ENCODE peak calls at places on chromosomes 6 and 20, in nine cellular contexts. V is fibroblast of pulmonary artery, Z is GM12865, H is endothelial cell of umbilical vein, M is tibial nerve, K is fibroblast of villous mesenchyme, U is GM06990, C is lower lobe of right lung, G is keratinocyte. O is an unnamed sample.

GRCh38 chr6:129370268-129370916 is 339.6 kb downstream of the ARHGAP18 start:
- DNase-seq in V (peak), Z (peak), H (peak), M (no peak), K (peak), U (no peak), C (no peak), G (no peak), O (peak)

GRCh38 chr20:20593447-20594170 is 118.8 kb downstream of the RALGAPA2 start:
- DNase-seq in V (peak), Z (peak), H (peak), M (no peak), K (peak), U (peak), C (peak), G (no peak), O (no peak)

GRCh38 chr20:12229891-12230290 is 312.2 kb downstream of the BTBD3 start:
- DNase-seq in V (no peak), Z (no peak), H (no peak), M (no peak), K (no peak), U (no peak), C (no peak), G (no peak), O (no peak)

GRCh38 chr6:53795254-53795701 is 473 bp downstream of the LRRC1 start:
- DNase-seq in V (no peak), Z (no peak), H (no peak), M (no peak), K (no peak), U (no peak), C (no peak), G (no peak), O (no peak)

GRCh38 chr6:106770081-106770480 is 140.7 kb downstream of the QRSL1 start:
- DNase-seq in V (no peak), Z (no peak), H (no peak), M (no peak), K (no peak), U (no peak), C (no peak), G (no peak), O (no peak)

GRCh38 chr6:113137411-113137810 is 719.7 kb upstream of the MARCKS start:
- DNase-seq in V (peak), Z (no peak), H (peak), M (no peak), K (peak), U (no peak), C (no peak), G (no peak), O (peak)

GRCh38 chr20:59566631-59567524 is 37.5 kb upstream of the PHACTR3 start:
- DNase-seq in V (no peak), Z (no peak), H (no peak), M (no peak), K (no peak), U (no peak), C (no peak), G (no peak), O (no peak)

GRCh38 chr6:134908906-134909516 is 40.9 kb downstream of the ALDH8A1 start:
- DNase-seq in V (peak), Z (no peak), H (peak), M (peak), K (peak), U (no peak), C (no peak), G (peak), O (no peak)

GRCh38 chr20:63854069-63854765 is 7.1 kb upstream of the ABHD16B start:
- DNase-seq in V (no peak), Z (peak), H (no peak), M (no peak), K (peak), U (peak), C (no peak), G (no peak), O (no peak)

GRCh38 chr6:31203345-31203979 is 33.0 kb upstream of the POU5F1 start:
- DNase-seq in V (peak), Z (peak), H (no peak), M (no peak), K (no peak), U (peak), C (no peak), G (peak), O (no peak)

GRCh38 chr6:26363882-26364825 is 844 bp upstream of the BTN3A2 start:
- DNase-seq in V (no peak), Z (no peak), H (no peak), M (no peak), K (peak), U (no peak), C (no peak), G (no peak), O (no peak)

GRCh38 chr6:150320450-150320849 is 48.4 kb upstream of the IYD start:
- DNase-seq in V (peak), Z (no peak), H (no peak), M (no peak), K (no peak), U (no peak), C (no peak), G (no peak), O (no peak)

GRCh38 chr6:115613488-115613887 is 447.2 kb downstream of the FRK start:
- DNase-seq in V (peak), Z (no peak), H (no peak), M (no peak), K (peak), U (no peak), C (no peak), G (no peak), O (no peak)

GRCh38 chr20:41645372-41645771 is 27.2 kb upstream of the CHD6 start:
- DNase-seq in V (no peak), Z (no peak), H (no peak), M (no peak), K (no peak), U (no peak), C (no peak), G (peak), O (no peak)

GRCh38 chr20:6636209-6637159 is 131.0 kb upstream of the BMP2 start:
- DNase-seq in V (peak), Z (peak), H (peak), M (no peak), K (peak), U (no peak), C (no peak), G (no peak), O (no peak)

GRCh38 chr6:40295251-40295949 is 291.8 kb downstream of the LRFN2 start:
- DNase-seq in V (no peak), Z (no peak), H (no peak), M (no peak), K (no peak), U (no peak), C (no peak), G (no peak), O (no peak)

DNA sequence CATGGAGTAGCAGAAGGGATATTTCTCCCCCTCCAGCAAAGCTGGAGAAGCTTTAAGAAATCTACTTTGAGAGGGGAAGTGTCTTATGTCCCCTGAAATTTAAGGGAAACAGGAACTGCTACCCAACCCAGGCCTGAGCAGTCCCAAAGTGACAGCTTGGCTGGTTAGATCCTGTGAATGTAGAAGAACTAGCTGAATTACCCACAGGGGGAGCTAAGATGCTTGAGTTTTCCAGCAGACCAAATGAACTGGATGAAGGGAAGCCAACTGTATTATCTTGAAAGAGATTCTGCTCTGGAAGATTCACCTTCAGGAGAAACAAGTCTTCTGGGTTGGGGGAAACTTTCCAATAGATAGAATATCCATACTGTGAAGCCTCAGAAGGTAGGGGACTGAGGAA is 303.3 kb upstream of the MMS22L start:
- DNase-seq in V (peak), Z (peak), H (no peak), M (no peak), K (no peak), U (no peak), C (no peak), G (no peak), O (no peak)
- TF ChIP-seq CTCF in V (no peak), Z (no peak), H (no peak), M (no peak), K (no peak), U (peak), C (no peak), G (peak), O (no peak)

GRCh38 chr6:122476131-122476530 is 4.5 kb upstream of the SERINC1 start:
- DNase-seq in V (peak), Z (no peak), H (peak), M (no peak), K (peak), U (no peak), C (no peak), G (no peak), O (no peak)
- TF ChIP-seq CTCF in V (peak), Z (no peak), H (peak), M (no peak), K (peak), U (peak), C (peak), G (no peak), O (peak)

GRCh38 chr6:46933751-46934150 is 12.0 kb upstream of the ADGRF5 start:
- DNase-seq in V (no peak), Z (no peak), H (no peak), M (no peak), K (no peak), U (no peak), C (no peak), G (no peak), O (no peak)

GRCh38 chr6:46932941-46933340 is 11.2 kb upstream of the ADGRF5 start:
- DNase-seq in V (peak), Z (no peak), H (no peak), M (no peak), K (peak), U (no peak), C (no peak), G (no peak), O (no peak)

GRCh38 chr6:46930331-46930730 is 8.6 kb upstream of the ADGRF5 start:
- DNase-seq in V (no peak), Z (no peak), H (no peak), M (no peak), K (no peak), U (no peak), C (no peak), G (no peak), O (no peak)

GRCh38 chr6:46931416-46931815 is 9.7 kb upstream of the ADGRF5 start:
- DNase-seq in V (no peak), Z (no peak), H (no peak), M (no peak), K (no peak), U (no peak), C (no peak), G (no peak), O (no peak)

DNA sequence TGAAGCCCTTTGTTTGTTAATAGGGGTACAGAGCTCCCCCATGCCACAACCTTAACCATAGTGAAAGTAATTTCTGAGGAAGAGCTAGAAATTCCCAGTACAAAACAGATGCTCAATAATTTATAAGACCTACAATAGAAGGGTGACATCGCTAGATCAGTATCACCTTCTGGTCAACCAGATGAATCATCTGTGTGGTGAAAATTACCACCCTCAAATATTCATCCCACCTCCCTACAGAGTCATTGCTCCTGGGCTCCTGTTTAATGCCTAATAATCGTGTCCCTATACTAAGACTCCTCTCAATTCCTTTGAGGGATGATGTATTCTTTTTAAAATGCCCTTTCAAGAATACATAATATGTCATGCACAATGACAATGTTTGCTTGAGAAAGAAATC is 10.8 kb upstream of the ADGRF5 start:
- DNase-seq in V (no peak), Z (no peak), H (no peak), M (no peak), K (no peak), U (no peak), C (no peak), G (no peak), O (no peak)
- TF ChIP-seq CTCF in V (no peak), Z (no peak), H (no peak), M (no peak), K (no peak), U (no peak), C (no peak), G (no peak), O (no peak)

GRCh38 chr6:628772-629171 is 28.1 kb downstream of the HUS1B start:
- DNase-seq in V (no peak), Z (peak), H (no peak), M (no peak), K (no peak), U (no peak), C (no peak), G (no peak), O (no peak)

GRCh38 chr6:622462-622861 is 34.4 kb downstream of the HUS1B start:
- DNase-seq in V (no peak), Z (no peak), H (no peak), M (no peak), K (no peak), U (no peak), C (no peak), G (no peak), O (no peak)

GRCh38 chr6:621916-622315 is 35.0 kb downstream of the HUS1B start:
- DNase-seq in V (no peak), Z (no peak), H (no peak), M (no peak), K (no peak), U (no peak), C (no peak), G (no peak), O (no peak)

GRCh38 chr6:626236-626635 is 30.7 kb downstream of the HUS1B start:
- DNase-seq in V (no peak), Z (no peak), H (no peak), M (no peak), K (peak), U (no peak), C (no peak), G (no peak), O (no peak)

GRCh38 chr6:624979-625378 is 31.9 kb downstream of the HUS1B start:
- DNase-seq in V (peak), Z (no peak), H (peak), M (no peak), K (peak), U (no peak), C (no peak), G (no peak), O (no peak)
- TF ChIP-seq CTCF in V (peak), Z (no peak), H (no peak), M (no peak), K (peak), U (no peak), C (peak), G (no peak), O (no peak)

DNA sequence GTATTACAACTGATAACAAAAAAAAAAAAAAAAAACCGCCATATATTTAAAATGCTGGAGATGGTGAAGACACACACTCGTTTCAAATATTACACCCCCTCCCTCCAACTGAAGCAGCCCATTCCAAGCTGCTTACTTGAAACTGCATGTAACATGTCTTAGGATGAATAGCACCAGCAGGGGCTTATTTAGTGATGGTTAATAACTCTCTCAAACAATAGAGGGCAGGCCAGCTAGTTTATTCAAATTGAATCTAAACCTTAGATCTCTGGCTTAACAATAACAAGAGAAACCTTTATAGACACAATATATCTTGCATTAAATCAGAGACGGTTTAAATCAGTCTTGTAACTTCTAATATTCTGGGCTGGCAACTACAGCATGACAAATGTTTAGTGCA is 9.3 kb upstream of the JPH2 start:
- DNase-seq in V (no peak), Z (no peak), H (no peak), M (no peak), K (no peak), U (no peak), C (no peak), G (no peak), O (no peak)
- TF ChIP-seq CTCF in V (peak), Z (no peak), H (no peak), M (no peak), K (no peak), U (no peak), C (no peak), G (no peak), O (no peak)

DNA sequence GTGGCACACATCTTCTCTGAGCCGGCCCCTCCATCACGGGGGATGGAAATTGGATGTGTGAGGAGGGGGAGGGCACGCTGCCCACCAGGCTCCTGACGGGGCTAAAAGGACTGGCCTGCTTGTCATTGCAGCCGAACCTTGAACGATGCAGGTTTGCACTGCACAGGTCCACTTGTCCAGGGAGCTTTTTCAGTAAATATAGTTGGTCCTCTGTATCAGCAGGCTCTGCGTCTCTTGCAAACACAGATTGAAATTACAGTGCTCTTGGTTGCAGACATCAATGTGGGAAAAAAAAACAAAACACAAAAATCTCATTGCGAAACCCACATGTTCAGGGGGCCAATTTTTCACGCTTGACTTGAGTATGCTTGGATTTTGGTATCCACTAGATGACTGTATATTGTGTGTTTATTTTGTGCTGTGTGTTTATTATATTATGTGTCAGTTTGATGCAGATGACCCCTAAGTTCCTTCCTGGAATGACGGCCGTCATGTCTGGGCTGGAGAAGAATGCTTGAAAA is 29.2 kb downstream of the ERMARD start:
- DNase-seq in V (peak), Z (no peak), H (peak), M (no peak), K (no peak), U (no peak), C (no peak), G (no peak), O (no peak)
- TF ChIP-seq CTCF in V (no peak), Z (no peak), H (no peak), M (no peak), K (no peak), U (no peak), C (no peak), G (no peak), O (no peak)